ENCODE peak calls at places on chromosomes 5 and 9, in eight cellular contexts. A, L, E, U, X, I, J and Q are unnamed samples.

GRCh38 chr5:148094336-148094735 is 30.6 kb downstream of the SPINK5 start:
- DNase-seq in A (no peak), L (no peak), E (no peak), U (no peak), X (no peak), I (no peak), J (no peak), Q (no peak)

GRCh38 chr9:93599571-93600403 is 23.4 kb downstream of the PHF2 start:
- DNase-seq in A (no peak), L (no peak), E (no peak), U (no peak), X (no peak), I (no peak), J (no peak), Q (no peak)

GRCh38 chr5:69230181-69230580 is 4.5 kb upstream of the CDK7 start:
- DNase-seq in A (no peak), L (no peak), E (no peak), U (peak), X (peak), I (no peak), J (no peak), Q (no peak)

GRCh38 chr9:127027694-127028093 is 94.7 kb downstream of the ANGPTL2 start:
- DNase-seq in A (no peak), L (peak), E (no peak), U (peak), X (peak), I (no peak), J (no peak), Q (no peak)

GRCh38 chr9:26579047-26579446 is 313.6 kb downstream of the CAAP1 start:
- DNase-seq in A (no peak), L (no peak), E (no peak), U (no peak), X (no peak), I (no peak), J (no peak), Q (no peak)

GRCh38 chr9:9563817-9564216 is 1049.0 kb downstream of the PTPRD start:
- DNase-seq in A (no peak), L (no peak), E (no peak), U (peak), X (peak), I (no peak), J (no peak), Q (no peak)

GRCh38 chr5:76483433-76483832 is 80.3 kb downstream of the IQGAP2 start:
- DNase-seq in A (no peak), L (no peak), E (no peak), U (no peak), X (no peak), I (no peak), J (no peak), Q (no peak)

GRCh38 chr5:74386571-74387334 is 253.8 kb downstream of the ENC1 start:
- DNase-seq in A (no peak), L (peak), E (no peak), U (peak), X (peak), I (peak), J (peak), Q (peak)

GRCh38 chr9:112028242-112029221 is 131.9 kb downstream of the UGCG start:
- DNase-seq in A (no peak), L (no peak), E (no peak), U (no peak), X (no peak), I (no peak), J (no peak), Q (no peak)

GRCh38 chr5:178839319-178839704 is 20.4 kb upstream of the ZNF354B start:
- DNase-seq in A (peak), L (peak), E (peak), U (peak), X (peak), I (no peak), J (no peak), Q (peak)

GRCh38 chr5:126656397-126657007 is 55.8 kb downstream of the PHAX start:
- DNase-seq in A (peak), L (peak), E (no peak), U (peak), X (peak), I (peak), J (peak), Q (peak)

GRCh38 chr5:10481241-10481932 is 39.7 kb downstream of the ROPN1L start:
- DNase-seq in A (no peak), L (no peak), E (peak), U (no peak), X (no peak), I (no peak), J (no peak), Q (no peak)

GRCh38 chr5:178108966-178109365 is 4.4 kb upstream of the N4BP3 start:
- DNase-seq in A (no peak), L (no peak), E (peak), U (no peak), X (no peak), I (no peak), J (no peak), Q (no peak)

DNA sequence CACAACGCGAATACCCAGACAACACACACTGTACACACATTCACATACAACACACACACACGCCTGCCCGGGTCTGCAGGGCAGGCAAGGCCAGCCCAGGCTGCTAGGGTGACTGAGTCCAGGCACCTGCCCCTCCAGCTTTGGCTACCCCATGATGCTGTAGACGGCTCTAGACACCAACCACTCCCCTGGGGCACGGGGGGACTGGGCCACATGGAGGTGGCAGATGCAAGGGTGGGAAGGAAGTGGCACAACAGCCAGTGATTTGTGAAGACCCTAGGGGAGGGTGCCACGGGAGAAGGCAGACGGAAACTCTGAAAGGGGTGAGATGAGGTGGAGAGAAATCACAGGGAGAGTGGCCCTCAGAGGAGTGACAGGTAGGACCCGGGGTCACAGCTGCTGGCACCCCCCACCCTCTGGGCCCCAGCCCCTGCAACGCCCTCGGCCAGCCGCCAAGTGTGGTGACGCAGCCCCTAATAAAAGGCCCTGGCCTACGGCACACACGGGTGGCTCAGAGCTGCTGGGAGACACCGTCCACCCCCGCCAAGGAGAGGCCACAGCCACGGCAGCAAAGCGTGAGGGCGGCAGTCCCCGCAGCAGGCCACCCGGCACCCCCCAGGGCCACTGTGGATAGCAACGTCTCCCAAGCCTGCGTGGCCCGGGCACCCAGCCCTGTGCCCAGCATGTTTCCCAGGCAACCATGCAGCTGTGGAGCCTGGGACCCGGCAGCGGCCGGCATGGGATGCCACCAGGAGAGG is 6.6 kb upstream of the CCDC187 start:
- DNase-seq in A (no peak), L (no peak), E (no peak), U (no peak), X (no peak), I (no peak), J (no peak), Q (no peak)
- H3K4me3 ChIP-seq in A (no peak), L (no peak), E (no peak), U (no peak), X (no peak), I (no peak), J (no peak), Q (no peak)

GRCh38 chr9:73125651-73126050 is 26.0 kb upstream of the ANXA1 start:
- DNase-seq in A (no peak), L (peak), E (no peak), U (peak), X (peak), I (no peak), J (peak), Q (peak)
- TF ChIP-seq CTCF in A (no peak), L (no peak), E (no peak), U (no peak), X (no peak), I (no peak), J (no peak), Q (no peak)

GRCh38 chr9:72149231-72149975 is at the start of gene GDA:
- DNase-seq in A (no peak), L (no peak), E (peak), U (peak), X (no peak), I (no peak), J (no peak), Q (no peak)
- H3K4me3 ChIP-seq in A (no peak), L (no peak), E (peak), U (peak), X (peak), I (no peak), J (no peak), Q (no peak)

GRCh38 chr9:87500491-87500890 is 2.8 kb downstream of the DAPK1 start:
- DNase-seq in A (peak), L (peak), E (no peak), U (no peak), X (no peak), I (no peak), J (no peak), Q (peak)
- TF ChIP-seq CTCF in A (no peak), L (no peak), E (no peak), U (no peak), X (no peak), I (no peak), J (no peak), Q (no peak)

GRCh38 chr9:113886933-113887332 is 10.8 kb downstream of the ZNF618 start:
- DNase-seq in A (no peak), L (no peak), E (no peak), U (peak), X (no peak), I (no peak), J (no peak), Q (peak)

GRCh38 chr9:113887436-113887835 is 11.3 kb downstream of the ZNF618 start:
- DNase-seq in A (no peak), L (no peak), E (no peak), U (no peak), X (no peak), I (no peak), J (no peak), Q (no peak)

GRCh38 chr9:113886471-113886870 is 10.4 kb downstream of the ZNF618 start:
- DNase-seq in A (no peak), L (no peak), E (no peak), U (no peak), X (no peak), I (no peak), J (peak), Q (peak)

GRCh38 chr9:113885183-113886002 is 9.3 kb downstream of the ZNF618 start:
- DNase-seq in A (no peak), L (no peak), E (no peak), U (no peak), X (peak), I (no peak), J (no peak), Q (no peak)

GRCh38 chr9:113886003-113886324 is 9.9 kb downstream of the ZNF618 start:
- DNase-seq in A (no peak), L (peak), E (no peak), U (no peak), X (no peak), I (no peak), J (peak), Q (peak)
- H3K4me3 ChIP-seq in A (peak), L (peak), E (peak), U (no peak), X (no peak), I (peak), J (no peak), Q (peak)

GRCh38 chr9:118215544-118215943 is 511.3 kb downstream of the TLR4 start:
- DNase-seq in A (no peak), L (no peak), E (no peak), U (no peak), X (no peak), I (no peak), J (no peak), Q (no peak)
- TF ChIP-seq CTCF in A (no peak), L (no peak), E (peak), U (no peak), X (no peak), I (no peak), J (no peak), Q (no peak)

DNA sequence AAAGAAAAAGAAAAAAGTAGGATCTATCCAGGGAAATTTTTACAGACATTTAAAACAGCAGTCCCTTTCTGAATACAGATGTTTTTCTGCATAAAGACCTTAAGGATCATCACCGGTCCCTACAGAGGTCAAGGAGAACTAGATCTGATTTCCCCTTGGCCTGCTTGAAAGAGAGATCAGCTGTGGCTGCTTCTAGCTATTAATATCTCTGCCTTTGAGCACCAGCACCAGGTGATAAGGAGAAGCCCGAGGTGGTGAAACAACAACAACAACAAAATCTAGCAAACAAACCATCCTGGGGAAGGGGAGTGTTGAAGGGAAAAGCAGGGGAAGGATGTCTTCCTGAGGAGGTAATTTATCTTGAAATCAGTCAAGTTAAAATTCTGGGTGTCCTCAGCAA is 42.1 kb downstream of the ZNF366 start:
- DNase-seq in A (no peak), L (no peak), E (no peak), U (no peak), X (no peak), I (no peak), J (no peak), Q (no peak)
- H3K4me3 ChIP-seq in A (no peak), L (no peak), E (no peak), U (no peak), X (no peak), I (no peak), J (no peak), Q (no peak)

DNA sequence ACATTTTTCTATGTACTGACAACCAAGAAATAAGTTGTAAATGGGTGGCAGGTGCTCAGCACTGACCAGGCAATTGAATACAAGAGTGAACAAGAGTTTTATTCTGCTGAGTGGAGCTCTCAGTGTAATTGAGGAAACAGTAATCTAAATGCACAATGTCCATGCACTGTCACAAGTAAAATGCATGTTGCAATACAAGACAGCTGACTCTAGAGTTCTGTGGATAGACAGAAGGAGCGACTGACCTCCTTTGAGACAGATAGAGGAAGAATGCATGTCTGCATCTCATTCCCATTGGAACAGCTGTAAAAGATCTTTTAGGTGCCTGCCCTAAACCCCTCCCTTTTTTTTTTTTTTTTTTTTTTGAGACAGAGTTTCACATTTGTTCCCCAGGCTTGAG is 299.0 kb downstream of the FBXL7 start:
- DNase-seq in A (no peak), L (no peak), E (no peak), U (no peak), X (no peak), I (no peak), J (no peak), Q (no peak)
- TF ChIP-seq CTCF in A (no peak), L (no peak), E (no peak), U (no peak), X (no peak), I (no peak), J (no peak), Q (no peak)

DNA sequence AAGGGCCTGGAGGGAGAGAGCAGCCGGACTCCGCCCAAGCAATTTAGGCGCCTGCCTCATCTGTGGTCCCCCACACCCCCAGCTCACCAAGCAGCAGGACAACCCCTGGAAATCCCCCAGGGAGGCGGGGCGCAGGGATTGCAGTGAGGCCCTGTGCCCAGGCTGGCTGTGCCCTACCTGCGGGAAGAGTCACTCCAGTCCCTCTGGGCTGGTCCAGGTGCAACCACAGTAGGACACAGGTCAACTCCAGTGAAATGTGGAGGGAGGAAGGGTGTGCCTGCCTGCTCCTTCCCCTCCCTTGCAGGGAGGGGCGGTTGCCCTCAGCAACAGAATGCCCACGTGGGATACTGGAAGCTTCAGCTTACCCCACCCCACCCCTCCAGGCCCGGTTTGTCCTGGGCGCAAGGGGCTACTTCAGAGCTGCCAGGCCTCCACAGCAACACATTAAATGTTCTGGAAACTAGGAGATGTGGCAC is 22.7 kb downstream of the ABO start:
- DNase-seq in A (peak), L (no peak), E (peak), U (peak), X (peak), I (no peak), J (no peak), Q (no peak)
- H3K4me3 ChIP-seq in A (no peak), L (no peak), E (peak), U (no peak), X (no peak), I (no peak), J (no peak), Q (no peak)

GRCh38 chr5:146208916-146209522 is 5.6 kb downstream of the RBM27 start:
- DNase-seq in A (peak), L (no peak), E (no peak), U (peak), X (peak), I (no peak), J (peak), Q (no peak)
- TF ChIP-seq CTCF in A (peak), L (peak), E (no peak), U (peak), X (no peak), I (peak), J (no peak), Q (peak)